ENCODE peak calls at places on chromosomes 12 and 14, in ten cellular contexts. One of them, this sample, is unnamed.

GRCh38 chr12:12696562-12697383 is 790 bp upstream of the GPR19 start:
- DNase-seq in GM10248: peak
- DNase-seq in mesothelial cell of epicardium: peak
- DNase-seq in AG10803: peak
- DNase-seq in RWPE1: peak
- DNase-seq in astrocyte of the spinal cord: peak
- DNase-seq in OCI-LY7: peak
- DNase-seq in dorsolateral prefrontal cortex: peak
- DNase-seq in hepatocyte: peak
- DNase-seq in neural crest cell: peak
- DNase-seq in this sample: peak

GRCh38 chr12:53713516-53713915 is 13.7 kb downstream of the CALCOCO1 start:
- DNase-seq in hepatocyte: no peak
- DNase-seq in dorsolateral prefrontal cortex: no peak
- DNase-seq in GM10248: no peak
- DNase-seq in mesothelial cell of epicardium: no peak
- DNase-seq in RWPE1: no peak
- DNase-seq in OCI-LY7: no peak
- DNase-seq in neural crest cell: no peak
- DNase-seq in AG10803: no peak
- DNase-seq in astrocyte of the spinal cord: no peak
- DNase-seq in this sample: no peak

GRCh38 chr12:116780942-116781341 is 42.8 kb downstream of the RNFT2 start:
- DNase-seq in AG10803: no peak
- DNase-seq in hepatocyte: no peak
- DNase-seq in GM10248: no peak
- DNase-seq in dorsolateral prefrontal cortex: no peak
- DNase-seq in mesothelial cell of epicardium: no peak
- DNase-seq in RWPE1: no peak
- DNase-seq in OCI-LY7: no peak
- DNase-seq in neural crest cell: no peak
- DNase-seq in astrocyte of the spinal cord: no peak
- DNase-seq in this sample: no peak

GRCh38 chr14:54981698-54982097 is 45.2 kb downstream of the WDHD1 start:
- DNase-seq in hepatocyte: no peak
- DNase-seq in RWPE1: no peak
- DNase-seq in mesothelial cell of epicardium: no peak
- DNase-seq in OCI-LY7: no peak
- DNase-seq in astrocyte of the spinal cord: peak
- DNase-seq in AG10803: peak
- DNase-seq in dorsolateral prefrontal cortex: no peak
- DNase-seq in neural crest cell: no peak
- DNase-seq in GM10248: no peak
- DNase-seq in this sample: peak

GRCh38 chr12:114662512-114663177 is 21.3 kb downstream of the TBX3 start:
- DNase-seq in OCI-LY7: peak
- DNase-seq in neural crest cell: peak
- DNase-seq in AG10803: peak
- DNase-seq in astrocyte of the spinal cord: peak
- DNase-seq in dorsolateral prefrontal cortex: peak
- DNase-seq in mesothelial cell of epicardium: no peak
- DNase-seq in hepatocyte: peak
- DNase-seq in RWPE1: peak
- DNase-seq in GM10248: no peak
- DNase-seq in this sample: peak

GRCh38 chr12:113854385-113855136 is 111.6 kb downstream of the RBM19 start:
- DNase-seq in neural crest cell: peak
- DNase-seq in RWPE1: no peak
- DNase-seq in hepatocyte: no peak
- DNase-seq in mesothelial cell of epicardium: no peak
- DNase-seq in astrocyte of the spinal cord: no peak
- DNase-seq in OCI-LY7: no peak
- DNase-seq in AG10803: no peak
- DNase-seq in GM10248: no peak
- DNase-seq in dorsolateral prefrontal cortex: no peak
- DNase-seq in this sample: no peak

GRCh38 chr14:56810341-56810740 is at the start of gene OTX2:
- DNase-seq in RWPE1: no peak
- DNase-seq in neural crest cell: no peak
- DNase-seq in hepatocyte: no peak
- DNase-seq in GM10248: no peak
- DNase-seq in OCI-LY7: no peak
- DNase-seq in AG10803: no peak
- DNase-seq in mesothelial cell of epicardium: no peak
- DNase-seq in astrocyte of the spinal cord: no peak
- DNase-seq in dorsolateral prefrontal cortex: no peak
- DNase-seq in this sample: no peak

GRCh38 chr14:70886421-70887206 is 20.6 kb upstream of the PCNX1 start:
- DNase-seq in RWPE1: no peak
- DNase-seq in dorsolateral prefrontal cortex: no peak
- DNase-seq in AG10803: no peak
- DNase-seq in hepatocyte: no peak
- DNase-seq in astrocyte of the spinal cord: no peak
- DNase-seq in neural crest cell: no peak
- DNase-seq in GM10248: no peak
- DNase-seq in OCI-LY7: peak
- DNase-seq in mesothelial cell of epicardium: no peak
- DNase-seq in this sample: no peak

GRCh38 chr12:27460471-27460978 is 14.0 kb downstream of the SMCO2 start:
- DNase-seq in RWPE1: peak
- DNase-seq in OCI-LY7: no peak
- DNase-seq in AG10803: no peak
- DNase-seq in dorsolateral prefrontal cortex: no peak
- DNase-seq in GM10248: no peak
- DNase-seq in astrocyte of the spinal cord: peak
- DNase-seq in mesothelial cell of epicardium: no peak
- DNase-seq in neural crest cell: no peak
- DNase-seq in hepatocyte: no peak
- DNase-seq in this sample: no peak

GRCh38 chr12:24380122-24380521 is 430.7 kb upstream of the SOX5 start:
- DNase-seq in neural crest cell: no peak
- DNase-seq in RWPE1: no peak
- DNase-seq in hepatocyte: no peak
- DNase-seq in mesothelial cell of epicardium: no peak
- DNase-seq in AG10803: no peak
- DNase-seq in astrocyte of the spinal cord: no peak
- DNase-seq in dorsolateral prefrontal cortex: no peak
- DNase-seq in OCI-LY7: no peak
- DNase-seq in GM10248: no peak
- DNase-seq in this sample: no peak

GRCh38 chr12:10849425-10849878 is at the start of gene PRR4:
- DNase-seq in astrocyte of the spinal cord: peak
- DNase-seq in OCI-LY7: no peak
- DNase-seq in mesothelial cell of epicardium: no peak
- DNase-seq in neural crest cell: no peak
- DNase-seq in AG10803: no peak
- DNase-seq in GM10248: no peak
- DNase-seq in dorsolateral prefrontal cortex: no peak
- DNase-seq in hepatocyte: no peak
- DNase-seq in RWPE1: no peak
- DNase-seq in this sample: no peak

GRCh38 chr12:110424237-110424636 is 20.7 kb upstream of the ANAPC7 start:
- DNase-seq in hepatocyte: no peak
- DNase-seq in RWPE1: no peak
- DNase-seq in AG10803: peak
- DNase-seq in neural crest cell: no peak
- DNase-seq in OCI-LY7: no peak
- DNase-seq in GM10248: no peak
- DNase-seq in astrocyte of the spinal cord: no peak
- DNase-seq in mesothelial cell of epicardium: no peak
- DNase-seq in dorsolateral prefrontal cortex: no peak
- DNase-seq in this sample: no peak

GRCh38 chr12:93441111-93441616 is 583 bp downstream of the UBE2N start:
- DNase-seq in OCI-LY7: peak
- DNase-seq in dorsolateral prefrontal cortex: no peak
- DNase-seq in mesothelial cell of epicardium: no peak
- DNase-seq in neural crest cell: no peak
- DNase-seq in RWPE1: peak
- DNase-seq in AG10803: no peak
- DNase-seq in GM10248: peak
- DNase-seq in hepatocyte: peak
- DNase-seq in astrocyte of the spinal cord: peak
- DNase-seq in this sample: peak

GRCh38 chr12:78584695-78585094 is 279.9 kb upstream of the SYT1 start:
- DNase-seq in neural crest cell: no peak
- DNase-seq in AG10803: peak
- DNase-seq in RWPE1: no peak
- DNase-seq in dorsolateral prefrontal cortex: no peak
- DNase-seq in astrocyte of the spinal cord: peak
- DNase-seq in hepatocyte: no peak
- DNase-seq in OCI-LY7: peak
- DNase-seq in mesothelial cell of epicardium: no peak
- DNase-seq in GM10248: no peak
- DNase-seq in this sample: peak

GRCh38 chr12:64325055-64325454 is 65.5 kb downstream of the C12orf56 start:
- DNase-seq in dorsolateral prefrontal cortex: no peak
- DNase-seq in RWPE1: no peak
- DNase-seq in mesothelial cell of epicardium: no peak
- DNase-seq in GM10248: no peak
- DNase-seq in neural crest cell: no peak
- DNase-seq in hepatocyte: no peak
- DNase-seq in astrocyte of the spinal cord: no peak
- DNase-seq in AG10803: no peak
- DNase-seq in OCI-LY7: no peak
- DNase-seq in this sample: no peak
- TF ChIP-seq CTCF in dorsolateral prefrontal cortex: no peak
- TF ChIP-seq CTCF in RWPE1: no peak
- TF ChIP-seq CTCF in mesothelial cell of epicardium: no peak
- TF ChIP-seq CTCF in GM10248: no peak
- TF ChIP-seq CTCF in neural crest cell: no peak
- TF ChIP-seq CTCF in hepatocyte: no peak
- TF ChIP-seq CTCF in astrocyte of the spinal cord: no peak
- TF ChIP-seq CTCF in AG10803: no peak
- TF ChIP-seq CTCF in OCI-LY7: no peak
- TF ChIP-seq CTCF in this sample: no peak

GRCh38 chr12:100199347-100200136 is 1.1 kb upstream of the ACTR6 start:
- DNase-seq in AG10803: peak
- DNase-seq in astrocyte of the spinal cord: peak
- DNase-seq in neural crest cell: peak
- DNase-seq in mesothelial cell of epicardium: no peak
- DNase-seq in hepatocyte: peak
- DNase-seq in RWPE1: peak
- DNase-seq in OCI-LY7: peak
- DNase-seq in GM10248: peak
- DNase-seq in dorsolateral prefrontal cortex: peak
- DNase-seq in this sample: peak

GRCh38 chr12:100199023-100199346 is 1.6 kb upstream of the ACTR6 start:
- DNase-seq in mesothelial cell of epicardium: no peak
- DNase-seq in dorsolateral prefrontal cortex: no peak
- DNase-seq in AG10803: no peak
- DNase-seq in hepatocyte: no peak
- DNase-seq in astrocyte of the spinal cord: no peak
- DNase-seq in GM10248: no peak
- DNase-seq in OCI-LY7: peak
- DNase-seq in RWPE1: peak
- DNase-seq in neural crest cell: no peak
- DNase-seq in this sample: no peak

GRCh38 chr12:100197486-100197885 is 3.1 kb upstream of the ACTR6 start:
- DNase-seq in astrocyte of the spinal cord: no peak
- DNase-seq in dorsolateral prefrontal cortex: no peak
- DNase-seq in AG10803: no peak
- DNase-seq in neural crest cell: no peak
- DNase-seq in hepatocyte: no peak
- DNase-seq in mesothelial cell of epicardium: no peak
- DNase-seq in RWPE1: peak
- DNase-seq in GM10248: no peak
- DNase-seq in OCI-LY7: no peak
- DNase-seq in this sample: no peak

GRCh38 chr12:100201604-100202423 is 1.2 kb downstream of the ACTR6 start:
- DNase-seq in hepatocyte: no peak
- DNase-seq in neural crest cell: no peak
- DNase-seq in RWPE1: no peak
- DNase-seq in GM10248: no peak
- DNase-seq in astrocyte of the spinal cord: no peak
- DNase-seq in dorsolateral prefrontal cortex: no peak
- DNase-seq in mesothelial cell of epicardium: no peak
- DNase-seq in OCI-LY7: no peak
- DNase-seq in AG10803: no peak
- DNase-seq in this sample: no peak

GRCh38 chr12:100200450-100201181 is at the start of gene ACTR6:
- DNase-seq in astrocyte of the spinal cord: peak
- DNase-seq in mesothelial cell of epicardium: peak
- DNase-seq in GM10248: peak
- DNase-seq in hepatocyte: peak
- DNase-seq in RWPE1: peak
- DNase-seq in dorsolateral prefrontal cortex: peak
- DNase-seq in neural crest cell: peak
- DNase-seq in OCI-LY7: peak
- DNase-seq in AG10803: peak
- DNase-seq in this sample: peak
- TF ChIP-seq CTCF in astrocyte of the spinal cord: no peak
- TF ChIP-seq CTCF in mesothelial cell of epicardium: no peak
- TF ChIP-seq CTCF in GM10248: no peak
- TF ChIP-seq CTCF in hepatocyte: no peak
- TF ChIP-seq CTCF in RWPE1: no peak
- TF ChIP-seq CTCF in dorsolateral prefrontal cortex: peak
- TF ChIP-seq CTCF in neural crest cell: peak
- TF ChIP-seq CTCF in OCI-LY7: no peak
- TF ChIP-seq CTCF in AG10803: no peak
- TF ChIP-seq CTCF in this sample: no peak

DNA sequence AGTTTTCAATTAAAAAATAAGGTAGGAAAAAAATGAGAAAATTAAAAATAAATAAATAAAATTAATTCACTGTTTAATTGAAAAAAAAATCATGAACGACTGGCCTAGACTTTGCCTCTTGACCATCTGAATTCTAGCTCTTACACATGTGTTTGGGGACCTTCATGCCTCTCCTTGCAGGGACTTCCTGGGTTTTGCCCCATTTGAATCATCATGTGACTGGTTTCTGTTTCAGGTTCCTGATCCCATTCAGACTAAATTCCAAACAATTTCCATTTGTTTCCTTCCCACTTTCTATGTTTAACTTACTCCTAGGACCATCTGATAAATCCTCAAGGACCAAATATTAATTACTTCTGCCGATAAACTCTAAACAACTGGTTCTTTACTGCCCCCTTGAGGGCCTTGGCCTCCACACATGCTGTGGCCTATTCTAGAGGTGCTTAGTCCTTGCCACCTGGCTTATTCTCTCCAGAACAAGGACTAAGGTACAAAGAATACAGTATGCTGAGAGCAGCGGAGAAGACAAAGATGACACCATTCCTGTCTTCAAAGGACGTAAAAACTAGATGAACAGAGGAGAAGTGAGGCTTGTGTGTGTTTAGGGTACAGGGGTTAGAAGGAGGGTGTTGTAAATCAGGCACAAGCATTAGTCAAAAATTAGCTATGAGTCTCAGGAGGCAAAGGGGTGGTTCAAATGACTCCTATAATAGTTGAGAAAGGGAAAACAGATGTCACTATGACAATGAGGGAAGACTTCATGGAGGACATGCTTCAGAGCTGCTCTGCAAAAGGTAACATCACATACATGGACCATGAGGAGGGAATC is 125.8 kb upstream of the AVPR1A start:
- DNase-seq in RWPE1: peak
- DNase-seq in AG10803: peak
- DNase-seq in neural crest cell: peak
- DNase-seq in OCI-LY7: peak
- DNase-seq in hepatocyte: peak
- DNase-seq in mesothelial cell of epicardium: no peak
- DNase-seq in astrocyte of the spinal cord: peak
- DNase-seq in GM10248: peak
- DNase-seq in dorsolateral prefrontal cortex: no peak
- DNase-seq in this sample: no peak
- TF ChIP-seq CTCF in RWPE1: peak
- TF ChIP-seq CTCF in AG10803: peak
- TF ChIP-seq CTCF in neural crest cell: peak
- TF ChIP-seq CTCF in OCI-LY7: peak
- TF ChIP-seq CTCF in hepatocyte: peak
- TF ChIP-seq CTCF in mesothelial cell of epicardium: peak
- TF ChIP-seq CTCF in astrocyte of the spinal cord: peak
- TF ChIP-seq CTCF in GM10248: peak
- TF ChIP-seq CTCF in dorsolateral prefrontal cortex: peak
- TF ChIP-seq CTCF in this sample: peak

GRCh38 chr14:36666416-36667206 is 5.0 kb downstream of the PAX9 start:
- DNase-seq in hepatocyte: no peak
- DNase-seq in neural crest cell: no peak
- DNase-seq in AG10803: no peak
- DNase-seq in OCI-LY7: no peak
- DNase-seq in RWPE1: no peak
- DNase-seq in mesothelial cell of epicardium: no peak
- DNase-seq in GM10248: peak
- DNase-seq in astrocyte of the spinal cord: no peak
- DNase-seq in dorsolateral prefrontal cortex: no peak
- DNase-seq in this sample: no peak
- TF ChIP-seq CTCF in hepatocyte: no peak
- TF ChIP-seq CTCF in neural crest cell: no peak
- TF ChIP-seq CTCF in AG10803: no peak
- TF ChIP-seq CTCF in OCI-LY7: no peak
- TF ChIP-seq CTCF in RWPE1: no peak
- TF ChIP-seq CTCF in mesothelial cell of epicardium: no peak
- TF ChIP-seq CTCF in GM10248: no peak
- TF ChIP-seq CTCF in astrocyte of the spinal cord: no peak
- TF ChIP-seq CTCF in dorsolateral prefrontal cortex: no peak
- TF ChIP-seq CTCF in this sample: no peak